ENCODE peak calls at places on chromosome 18, in six cellular contexts. K is T follicular helper cell; Q is stimulated activated CD4-positive, alpha-beta T cell treated with anti-CD3 and anti-CD28 coated beads, Interleukin-2, amount 100 ng/mL, for 48 hours; W is GM20000; Y is T-cell; O is stimulated activated naive B cell treated with anti-CD40 and anti-IgM and Interleukin-4, amounts not matched to agents 10 μg/mL and 1 μg/mL and 100 μg/mL, for 72 hours. P is an unnamed sample.

GRCh38 chr18:48616484-48617255 is 77.8 kb downstream of the CTIF start:
- DNase-seq in K (no peak), W (no peak), O (no peak), Q (no peak), Y (no peak), P (no peak)

GRCh38 chr18:62651276-62652031 is 63.9 kb upstream of the PHLPP1 start:
- DNase-seq in O (no peak), Y (no peak), Q (no peak), K (no peak), W (peak; percentile 22), P (no peak)

GRCh38 chr18:54151376-54151775 is 73.1 kb downstream of the MBD2 start:
- DNase-seq in W (no peak), Q (no peak), Y (no peak), K (no peak), O (no peak), P (no peak)

GRCh38 chr18:3960977-3961376 is 494.1 kb downstream of the DLGAP1 start:
- DNase-seq in O (no peak), Q (no peak), K (no peak), Y (no peak), W (no peak), P (no peak)

GRCh38 chr18:12779456-12779855 is 76.6 kb downstream of the PSMG2 start:
- DNase-seq in Q (no peak), Y (no peak), W (no peak), K (no peak), O (no peak), P (no peak)

GRCh38 chr18:27136208-27136535 is 48.9 kb downstream of the CHST9 start:
- DNase-seq in Y (no peak), O (no peak), W (no peak), Q (no peak), K (no peak), P (no peak)

GRCh38 chr18:62329676-62330454 is 4.8 kb downstream of the TNFRSF11A start:
- DNase-seq in K (no peak), Q (peak; percentile 27), Y (no peak), W (no peak), O (no peak), P (no peak)

GRCh38 chr18:53771664-53772063 is 452.8 kb downstream of the MBD2 start:
- DNase-seq in O (no peak), K (no peak), W (no peak), Y (no peak), Q (no peak), P (no peak)

GRCh38 chr18:10977042-10977441 is 172.3 kb downstream of the PIEZO2 start:
- DNase-seq in W (no peak), O (no peak), Y (no peak), Q (no peak), K (no peak), P (no peak)

GRCh38 chr18:46688853-46689525 is 32.0 kb upstream of the LOXHD1 start:
- DNase-seq in W (no peak), O (no peak), K (no peak), Q (no peak), Y (no peak), P (no peak)

GRCh38 chr18:31586616-31587015 is 5.1 kb upstream of the TTR start:
- DNase-seq in Y (no peak), K (no peak), Q (no peak), O (no peak), W (no peak), P (no peak)

GRCh38 chr18:2570772-2571199 is 519 bp downstream of the METTL4 start:
- DNase-seq in Q (peak; percentile 49), K (peak; percentile 48), W (peak; percentile 62), O (peak; percentile 47), Y (peak; percentile 42), P (peak; percentile 72)

GRCh38 chr18:48036191-48036590 is 105.7 kb upstream of the SMAD2 start:
- DNase-seq in W (no peak), K (no peak), Q (no peak), Y (no peak), O (no peak), P (no peak)

GRCh38 chr18:67568166-67568565 is 51.6 kb upstream of the DSEL start:
- DNase-seq in Q (no peak), K (no peak), O (no peak), W (no peak), Y (no peak), P (no peak)